ENCODE peak calls at places on chromosomes 11 and 22, in five cellular contexts. X is H1, M is mesendoderm, K is H9, U is IMR-90. R is an unnamed sample.

GRCh38 chr11:134252539-134253188 is 488 bp downstream of the THYN1 start:
- DNase-seq in U (peak), M (no peak), X (no peak), K (peak), R (peak)

GRCh38 chr11:126893796-126894195 is 106.8 kb downstream of the KIRREL3 start:
- DNase-seq in K (no peak), X (no peak), U (no peak), M (no peak), R (no peak)

GRCh38 chr11:46120711-46121327 is 435 bp downstream of the PHF21A start:
- DNase-seq in X (peak), M (peak), U (peak), K (peak), R (peak)

GRCh38 chr11:8015753-8016239 is 28.7 kb downstream of the EIF3F start:
- DNase-seq in K (peak), U (peak), X (peak), M (peak), R (no peak)

GRCh38 chr22:29780781-29781676 is 13.9 kb downstream of the UQCR10 start:
- DNase-seq in X (no peak), K (no peak), U (peak), M (peak), R (no peak)

GRCh38 chr22:40819741-40820140 is 595 bp upstream of the SLC25A17 start:
- DNase-seq in U (peak), X (no peak), K (no peak), M (no peak), R (no peak)

GRCh38 chr11:102926517-102926916 is 29.0 kb downstream of the MMP13 start:
- DNase-seq in K (no peak), X (no peak), U (no peak), M (no peak), R (no peak)

GRCh38 chr11:27213232-27213660 is 149.8 kb downstream of the CCDC34 start:
- DNase-seq in K (no peak), X (peak), M (peak), U (peak), R (peak)

GRCh38 chr11:5620606-5621521 is 3.9 kb upstream of the TRIM34 start:
- DNase-seq in M (peak), U (peak), X (no peak), K (no peak), R (no peak)
- H3K18ac ChIP-seq in M (no peak), U (peak), X (no peak), K (no peak), R (no peak)

DNA sequence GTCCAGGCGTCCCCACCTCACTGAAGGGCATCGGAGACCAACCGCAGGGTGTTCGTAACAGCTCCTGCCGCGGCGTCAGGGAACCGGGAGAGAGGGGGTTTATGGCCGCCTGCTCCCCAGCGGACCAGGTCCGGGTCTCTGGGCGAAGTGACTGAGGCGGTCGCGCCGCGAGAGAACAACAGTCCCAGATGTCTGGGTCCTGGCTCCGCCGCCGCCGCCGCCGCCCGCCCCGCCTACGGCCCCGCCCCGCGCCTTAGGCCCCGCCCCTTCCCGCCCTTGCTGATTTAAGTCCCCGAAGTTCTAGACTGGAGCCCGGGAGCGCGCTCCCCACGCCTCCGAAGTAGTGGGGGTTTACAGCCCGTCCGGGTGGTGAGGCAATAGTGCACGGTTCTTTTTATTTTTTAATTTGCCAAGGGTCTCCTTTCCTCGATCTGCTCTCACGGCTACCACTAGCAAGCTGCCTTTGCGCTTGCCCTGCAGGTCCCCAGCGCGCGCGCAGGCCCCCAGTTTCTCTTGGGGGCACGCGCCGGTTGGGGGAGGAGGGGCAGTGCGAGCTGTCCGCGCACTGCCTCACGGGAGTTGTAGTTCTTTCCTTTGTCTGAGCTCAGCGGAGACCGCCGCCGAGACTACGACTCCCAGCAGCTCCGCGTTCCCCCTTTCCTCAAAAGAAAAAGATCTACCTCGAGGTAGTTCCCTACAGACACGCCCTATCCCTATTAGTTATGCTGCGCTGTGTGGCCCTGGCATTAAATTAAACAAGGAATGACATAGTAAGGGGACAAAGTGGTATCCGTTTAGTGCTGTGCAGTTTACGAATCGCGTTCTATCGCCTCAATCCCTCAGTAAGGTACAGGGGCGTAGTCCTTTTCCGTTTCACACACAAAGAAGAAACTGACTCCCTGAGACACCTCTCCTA is at the start of gene PGM2L1:
- DNase-seq in K (peak), U (peak), X (peak), M (peak), R (peak)
- H3K18ac ChIP-seq in K (peak), U (peak), X (peak), M (peak), R (peak)

GRCh38 chr11:69729252-69729651 is 25.4 kb upstream of the FGF19 start:
- DNase-seq in K (no peak), X (no peak), U (no peak), M (no peak), R (no peak)

GRCh38 chr11:69726481-69726880 is 22.7 kb upstream of the FGF19 start:
- DNase-seq in K (no peak), X (no peak), U (no peak), M (no peak), R (no peak)

GRCh38 chr11:69727266-69727665 is 23.4 kb upstream of the FGF19 start:
- DNase-seq in X (no peak), M (no peak), K (no peak), U (no peak), R (no peak)

GRCh38 chr11:69721745-69722144 is 17.9 kb upstream of the FGF19 start:
- DNase-seq in U (no peak), X (no peak), M (no peak), K (no peak), R (no peak)

DNA sequence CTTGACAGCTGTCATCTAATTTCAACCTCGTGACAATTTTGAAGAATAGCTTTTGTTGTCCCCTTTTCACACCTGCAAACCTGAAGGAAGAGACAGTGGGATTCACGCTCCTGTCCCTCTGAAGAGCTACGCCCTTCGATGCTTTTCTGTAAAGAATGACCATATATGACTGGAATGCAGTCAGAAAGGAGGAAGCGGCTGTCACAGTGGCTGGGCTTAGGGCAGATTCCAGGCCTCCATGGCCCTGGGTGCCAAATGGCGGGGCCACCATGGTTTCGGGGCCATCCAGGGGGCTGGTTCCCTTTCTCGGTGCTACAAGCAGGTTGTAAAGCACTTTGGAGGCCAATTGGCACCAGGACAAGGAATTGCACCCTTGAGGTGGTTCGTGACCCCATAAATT is 22.2 kb upstream of the FGF19 start:
- DNase-seq in M (peak), K (no peak), X (no peak), U (no peak), R (no peak)
- H3K18ac ChIP-seq in M (no peak), K (no peak), X (no peak), U (no peak), R (peak)

GRCh38 chr11:5421811-5422210 is at the start of gene OR51Q1:
- DNase-seq in U (no peak), K (no peak), X (no peak), M (no peak), R (no peak)

GRCh38 chr11:5423131-5423530 is 1.2 kb downstream of the OR51Q1 start:
- DNase-seq in K (no peak), U (no peak), X (no peak), M (peak), R (no peak)

DNA sequence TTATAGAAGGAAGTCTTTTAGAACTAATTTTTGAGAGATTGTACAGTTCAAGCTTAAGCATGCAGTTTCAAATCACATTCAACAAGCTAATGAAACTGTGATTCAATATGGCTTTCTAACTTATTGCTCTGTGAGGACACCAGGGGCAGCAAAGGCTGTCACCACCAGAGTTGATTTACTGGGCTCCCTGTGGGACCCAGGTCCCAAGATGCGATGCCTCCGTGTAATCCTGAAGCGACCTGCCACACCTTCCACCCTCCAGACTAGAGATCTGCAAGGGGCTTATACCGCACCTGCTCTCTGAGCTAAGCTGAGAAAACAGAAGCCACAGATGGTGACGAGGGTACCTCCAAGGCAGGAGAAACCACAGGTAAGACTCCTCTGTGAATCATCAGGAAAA is 918 bp upstream of the OR51Q1 start:
- DNase-seq in U (no peak), X (no peak), M (no peak), K (peak), R (no peak)
- H3K18ac ChIP-seq in U (no peak), X (no peak), M (no peak), K (no peak), R (no peak)

DNA sequence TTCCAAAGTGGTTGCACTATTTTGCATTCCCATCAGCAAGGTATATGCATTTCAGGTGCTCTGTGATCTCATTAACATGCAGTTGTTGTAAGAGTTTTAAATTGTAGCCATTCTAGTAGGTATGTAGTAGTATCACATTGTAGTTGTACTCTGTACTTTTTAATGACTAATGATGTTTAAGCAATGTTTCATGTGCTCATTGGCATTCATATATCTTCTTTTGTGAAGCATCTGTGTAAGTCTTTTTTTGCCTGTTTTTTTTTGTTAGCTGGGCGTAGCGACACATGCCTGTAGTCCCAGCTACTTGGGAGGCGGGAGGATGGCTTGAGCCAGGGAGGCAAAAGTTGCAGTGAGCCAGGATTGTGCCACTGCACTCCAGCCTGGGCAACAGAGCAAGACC is 11.3 kb upstream of the TRIM29 start:
- DNase-seq in X (no peak), M (no peak), U (no peak), K (no peak), R (no peak)
- H3K18ac ChIP-seq in X (no peak), M (no peak), U (no peak), K (no peak), R (no peak)

DNA sequence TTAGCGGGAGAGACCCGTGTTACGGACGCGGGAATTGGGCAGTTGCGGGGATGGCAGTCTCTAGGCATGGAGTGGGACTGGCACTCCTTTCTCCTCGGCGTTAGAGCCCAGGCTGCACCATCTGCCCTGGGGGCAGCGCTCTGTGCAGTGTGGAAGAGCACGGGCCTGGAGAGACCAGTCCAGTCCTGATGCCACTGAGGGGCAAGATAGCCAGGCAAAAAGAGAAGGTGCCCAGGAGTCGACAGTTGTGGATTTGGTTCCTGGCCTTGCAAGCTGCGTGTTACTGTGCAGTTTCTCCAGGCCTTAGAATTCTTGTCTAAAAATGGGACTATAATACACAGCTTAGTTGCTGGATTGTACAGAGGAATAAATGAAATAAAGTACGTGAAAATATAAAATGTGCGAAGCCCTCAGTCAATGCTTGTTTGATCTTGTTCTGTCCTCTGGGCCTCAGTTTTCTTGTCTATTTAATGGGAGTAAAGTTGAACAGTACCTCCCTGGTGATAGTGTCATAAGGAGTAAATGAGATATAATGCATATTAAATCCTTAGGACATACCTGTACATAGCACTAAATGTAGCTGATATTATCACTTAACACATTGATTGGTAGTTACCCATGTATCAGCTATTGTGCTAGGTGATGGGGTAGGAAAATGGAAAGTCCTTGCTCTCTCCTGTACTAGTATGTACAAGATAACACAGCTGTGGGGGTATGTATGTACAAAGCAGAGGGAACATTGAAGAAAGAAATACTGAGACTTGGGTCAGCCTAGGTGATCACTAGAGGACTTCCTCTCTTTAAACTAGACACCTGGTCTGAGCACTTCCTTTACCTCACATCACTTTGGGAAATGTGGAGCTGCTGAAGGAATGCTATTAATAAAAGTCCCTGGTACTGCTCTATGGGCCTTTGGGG is 1.2 kb downstream of the ATXN10 start:
- DNase-seq in U (no peak), M (no peak), K (no peak), X (no peak), R (no peak)
- H3K18ac ChIP-seq in U (peak), M (peak), K (no peak), X (no peak), R (peak)

GRCh38 chr11:95293116-95293515 is 62.1 kb upstream of the SESN3 start:
- DNase-seq in X (no peak), K (no peak), M (peak), U (no peak), R (no peak)
- H3K18ac ChIP-seq in X (no peak), K (no peak), M (peak), U (no peak), R (no peak)

GRCh38 chr22:32725369-32725988 is 76.0 kb upstream of the TIMP3 start:
- DNase-seq in X (no peak), K (no peak), M (no peak), U (no peak), R (no peak)

GRCh38 chr22:32720924-32721323 is 80.6 kb upstream of the TIMP3 start:
- DNase-seq in U (peak), M (peak), X (no peak), K (no peak), R (no peak)

GRCh38 chr22:32723632-32724031 is 77.9 kb upstream of the TIMP3 start:
- DNase-seq in X (no peak), K (no peak), M (no peak), U (peak), R (no peak)

GRCh38 chr22:32721328-32722180 is 80.0 kb upstream of the TIMP3 start:
- DNase-seq in X (no peak), M (no peak), K (no peak), U (no peak), R (no peak)

GRCh38 chr22:32722441-32722840 is 79.1 kb upstream of the TIMP3 start:
- DNase-seq in K (no peak), X (no peak), U (no peak), M (no peak), R (no peak)
- H3K18ac ChIP-seq in K (no peak), X (no peak), U (no peak), M (no peak), R (no peak)

R was measured in neuronal stem cell.